ENCODE peak calls at places on chromosomes 1 and 21, in eight cellular contexts. P is left cardiac atrium; X is heart right ventricle; O is stimulated activated CD8-positive, alpha-beta memory T cell treated with anti-CD3 and anti-CD28 coated beads, Interleukin-4, amount 100 ng/mL, for 1 hour; M is naive thymus-derived CD4-positive, alpha-beta T cell; S is ureter; I is brain microvascular endothelial cell; C is AG08395. K is an unnamed sample.

GRCh38 chr1:115224636-115225035 is 113.4 kb downstream of the NGF start:
- DNase-seq in P (no peak), X (no peak), O (no peak), M (no peak), S (no peak), I (no peak), C (no peak), K (no peak)

GRCh38 chr1:5485968-5486665 is 506.1 kb downstream of the NPHP4 start:
- DNase-seq in P (no peak), X (no peak), O (no peak), M (no peak), S (no peak), I (no peak), C (no peak), K (no peak)

GRCh38 chr1:163050496-163050895 is 18.7 kb upstream of the RGS4 start:
- DNase-seq in P (no peak), X (no peak), O (no peak), M (no peak), S (no peak), I (no peak), C (no peak), K (no peak)

GRCh38 chr1:154964359-154964758 is 2.8 kb upstream of the PYGO2 start:
- DNase-seq in P (no peak), X (no peak), O (no peak), M (no peak), S (no peak), I (no peak), C (no peak), K (no peak)

GRCh38 chr1:157966034-157966671 is 27.3 kb upstream of the KIRREL1 start:
- DNase-seq in P (no peak), X (no peak), O (no peak), M (no peak), S (no peak), I (peak), C (peak), K (peak)

GRCh38 chr1:31007462-31007991 is 58.0 kb downstream of the PUM1 start:
- DNase-seq in P (no peak), X (no peak), O (no peak), M (no peak), S (no peak), I (peak), C (peak), K (no peak)

GRCh38 chr21:42701706-42702456 is 48.5 kb downstream of the PDE9A start:
- DNase-seq in P (no peak), X (no peak), O (no peak), M (no peak), S (no peak), I (no peak), C (no peak), K (no peak)

GRCh38 chr1:53133261-53134041 is 9.0 kb downstream of the SLC1A7 start:
- DNase-seq in P (no peak), X (no peak), O (no peak), M (no peak), S (no peak), I (no peak), C (no peak), K (no peak)

GRCh38 chr1:196897158-196897828 is 9.4 kb downstream of the CFHR4 start:
- DNase-seq in P (no peak), X (no peak), O (no peak), M (no peak), S (no peak), I (no peak), C (no peak), K (peak)

GRCh38 chr1:53250325-53250724 is 12.0 kb upstream of the MAGOH start:
- DNase-seq in P (no peak), X (no peak), O (no peak), M (no peak), S (no peak), I (no peak), C (no peak), K (no peak)

GRCh38 chr1:24742090-24742938 is 2.9 kb upstream of the CLIC4 start:
- DNase-seq in P (no peak), X (no peak), O (no peak), M (no peak), S (no peak), I (peak), C (no peak), K (peak)

GRCh38 chr1:9439074-9439761 is 100.0 kb upstream of the SLC25A33 start:
- DNase-seq in P (peak), X (no peak), O (no peak), M (no peak), S (no peak), I (no peak), C (no peak), K (no peak)

GRCh38 chr1:153217212-153217611 is at the start of gene PRR9:
- DNase-seq in P (no peak), X (no peak), O (no peak), M (no peak), S (no peak), I (no peak), C (no peak), K (no peak)

GRCh38 chr1:41906977-41907376 is 11.7 kb downstream of the HIVEP3 start:
- DNase-seq in P (no peak), X (no peak), O (no peak), M (no peak), S (no peak), I (no peak), C (no peak), K (no peak)

GRCh38 chr1:68231627-68232303 is 558 bp downstream of the WLS start:
- DNase-seq in P (peak), X (peak), O (no peak), M (no peak), S (peak), I (peak), C (peak), K (no peak)

GRCh38 chr1:1281533-1282321 is 1.5 kb downstream of the SCNN1D start:
- DNase-seq in P (peak), X (peak), O (no peak), M (no peak), S (no peak), I (peak), C (peak), K (no peak)

GRCh38 chr1:199449681-199450080 is 577.8 kb upstream of the NR5A2 start:
- DNase-seq in P (no peak), X (no peak), O (no peak), M (no peak), S (no peak), I (no peak), C (no peak), K (no peak)

GRCh38 chr1:192067360-192067759 is 90.9 kb upstream of the RGS18 start:
- DNase-seq in P (no peak), X (no peak), O (no peak), M (no peak), S (no peak), I (no peak), C (no peak), K (no peak)

GRCh38 chr1:107529511-107530149 is 388.8 kb downstream of the NTNG1 start:
- DNase-seq in P (no peak), X (no peak), O (no peak), M (no peak), S (no peak), I (peak), C (peak), K (peak)

GRCh38 chr1:110903853-110904500 is 31.0 kb downstream of the CD53 start:
- DNase-seq in P (no peak), X (no peak), O (no peak), M (no peak), S (no peak), I (no peak), C (no peak), K (no peak)

GRCh38 chr1:67662884-67663283 is 22.1 kb upstream of the GADD45A start:
- DNase-seq in P (no peak), X (no peak), O (no peak), M (no peak), S (no peak), I (no peak), C (no peak), K (no peak)

GRCh38 chr1:80248886-80249285 is 1242.4 kb upstream of the ADGRL4 start:
- DNase-seq in P (no peak), X (no peak), O (no peak), M (no peak), S (no peak), I (peak), C (no peak), K (no peak)

GRCh38 chr1:178341218-178341956 is 155.4 kb downstream of the CLEC20A start:
- DNase-seq in P (peak), X (peak), O (no peak), M (no peak), S (peak), I (peak), C (peak), K (peak)

GRCh38 chr1:30191154-30191702 is 532.2 kb downstream of the MATN1 start:
- DNase-seq in P (peak), X (no peak), O (no peak), M (no peak), S (peak), I (no peak), C (peak), K (peak)

GRCh38 chr1:52759908-52760307 is 33.7 kb downstream of the ZYG11B start:
- DNase-seq in P (no peak), X (no peak), O (no peak), M (no peak), S (no peak), I (no peak), C (no peak), K (no peak)

GRCh38 chr21:42614811-42615342 is 38.5 kb upstream of the PDE9A start:
- DNase-seq in P (no peak), X (no peak), O (no peak), M (peak), S (peak), I (no peak), C (no peak), K (peak)

GRCh38 chr1:65505547-65506325 is 85.3 kb downstream of the LEPR start:
- DNase-seq in P (no peak), X (no peak), O (no peak), M (no peak), S (no peak), I (no peak), C (no peak), K (no peak)

K was measured in ELF-1.